ENCODE peak calls at places on chromosomes 11 and 22, in five cellular contexts. One of them, this sample, is unnamed.

GRCh38 chr11:117720061-117720511 is 76.9 kb downstream of the DSCAML1 start:
- DNase-seq in GM20000: no peak
- DNase-seq in coronary artery: no peak
- DNase-seq in A549: no peak
- DNase-seq in cardiac muscle cell: no peak
- DNase-seq in this sample: no peak

GRCh38 chr11:47516155-47516554 is 36.8 kb downstream of the CELF1 start:
- DNase-seq in A549: no peak
- DNase-seq in coronary artery: no peak
- DNase-seq in cardiac muscle cell: no peak
- DNase-seq in GM20000: no peak
- DNase-seq in this sample: no peak

GRCh38 chr22:39089928-39090327 is 7.1 kb upstream of the APOBEC3H start:
- DNase-seq in GM20000: no peak
- DNase-seq in cardiac muscle cell: no peak
- DNase-seq in coronary artery: no peak
- DNase-seq in A549: no peak
- DNase-seq in this sample: no peak

GRCh38 chr22:18076060-18076497 is 1.7 kb upstream of the PEX26 start:
- DNase-seq in GM20000: peak
- DNase-seq in cardiac muscle cell: peak
- DNase-seq in A549: peak
- DNase-seq in coronary artery: no peak
- DNase-seq in this sample: peak

GRCh38 chr11:113096661-113097060 is 135.4 kb downstream of the NCAM1 start:
- DNase-seq in A549: no peak
- DNase-seq in cardiac muscle cell: no peak
- DNase-seq in GM20000: no peak
- DNase-seq in coronary artery: no peak
- DNase-seq in this sample: no peak

GRCh38 chr11:2343502-2343901 is 33.6 kb upstream of the CD81 start:
- DNase-seq in cardiac muscle cell: no peak
- DNase-seq in coronary artery: no peak
- DNase-seq in A549: no peak
- DNase-seq in GM20000: no peak
- DNase-seq in this sample: no peak

GRCh38 chr22:39351689-39352214 is 2.0 kb downstream of the SYNGR1 start:
- DNase-seq in GM20000: no peak
- DNase-seq in A549: no peak
- DNase-seq in coronary artery: no peak
- DNase-seq in cardiac muscle cell: no peak
- DNase-seq in this sample: no peak

GRCh38 chr11:114168691-114169090 is 109.2 kb downstream of the ZBTB16 start:
- DNase-seq in A549: no peak
- DNase-seq in cardiac muscle cell: no peak
- DNase-seq in GM20000: no peak
- DNase-seq in coronary artery: no peak
- DNase-seq in this sample: no peak

GRCh38 chr22:24302591-24302990 is 32.0 kb downstream of the SPECC1L start:
- DNase-seq in cardiac muscle cell: no peak
- DNase-seq in A549: no peak
- DNase-seq in coronary artery: no peak
- DNase-seq in GM20000: no peak
- DNase-seq in this sample: no peak

GRCh38 chr22:20131856-20132685 is 467 bp downstream of the ZDHHC8 start:
- DNase-seq in cardiac muscle cell: no peak
- DNase-seq in A549: no peak
- DNase-seq in coronary artery: peak
- DNase-seq in GM20000: no peak
- DNase-seq in this sample: no peak

GRCh38 chr22:28245579-28246224 is 326.6 kb upstream of the PITPNB start:
- DNase-seq in A549: no peak
- DNase-seq in GM20000: no peak
- DNase-seq in cardiac muscle cell: no peak
- DNase-seq in coronary artery: no peak
- DNase-seq in this sample: no peak

GRCh38 chr11:32229566-32230240 is 138.8 kb downstream of the RCN1 start:
- DNase-seq in GM20000: no peak
- DNase-seq in coronary artery: no peak
- DNase-seq in A549: no peak
- DNase-seq in cardiac muscle cell: no peak
- DNase-seq in this sample: no peak

GRCh38 chr22:44542561-44543222 is 44.7 kb upstream of the RTL6 start:
- DNase-seq in GM20000: no peak
- DNase-seq in A549: no peak
- DNase-seq in cardiac muscle cell: no peak
- DNase-seq in coronary artery: no peak
- DNase-seq in this sample: no peak

GRCh38 chr11:124873980-124874379 is 8.7 kb downstream of the ROBO3 start:
- DNase-seq in A549: no peak
- DNase-seq in coronary artery: peak
- DNase-seq in cardiac muscle cell: no peak
- DNase-seq in GM20000: no peak
- DNase-seq in this sample: no peak

GRCh38 chr11:118774032-118774431 is 16.9 kb downstream of the DDX6 start:
- DNase-seq in cardiac muscle cell: no peak
- DNase-seq in GM20000: no peak
- DNase-seq in A549: no peak
- DNase-seq in coronary artery: no peak
- DNase-seq in this sample: no peak
- TF ChIP-seq CTCF in cardiac muscle cell: no peak
- TF ChIP-seq CTCF in GM20000: no peak
- TF ChIP-seq CTCF in A549: no peak
- TF ChIP-seq CTCF in coronary artery: no peak
- TF ChIP-seq CTCF in this sample: no peak

DNA sequence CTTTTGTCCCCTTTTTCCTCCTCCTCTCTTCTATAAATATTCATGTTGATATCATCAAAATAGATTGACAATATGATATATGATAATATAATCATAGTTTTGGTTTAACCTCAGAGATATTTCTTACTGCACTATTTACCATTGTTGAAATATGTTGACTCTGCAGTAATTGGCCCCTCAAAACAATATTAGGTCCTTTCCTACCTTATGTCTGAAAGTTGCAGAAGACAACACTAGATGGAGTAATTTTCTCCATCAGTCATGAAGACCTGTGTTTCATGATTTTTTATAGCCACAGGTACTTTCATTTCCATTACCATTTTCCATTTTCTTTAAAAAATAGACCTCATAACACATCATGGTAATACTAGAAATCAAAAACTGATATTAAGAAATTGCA is 284.4 kb downstream of the LUZP2 start:
- DNase-seq in GM20000: no peak
- DNase-seq in A549: no peak
- DNase-seq in coronary artery: no peak
- DNase-seq in cardiac muscle cell: peak
- DNase-seq in this sample: no peak
- TF ChIP-seq CTCF in GM20000: no peak
- TF ChIP-seq CTCF in A549: no peak
- TF ChIP-seq CTCF in coronary artery: no peak
- TF ChIP-seq CTCF in cardiac muscle cell: no peak
- TF ChIP-seq CTCF in this sample: no peak

GRCh38 chr11:20609727-20610707 is 10.6 kb downstream of the SLC6A5 start:
- DNase-seq in GM20000: peak
- DNase-seq in A549: peak
- DNase-seq in coronary artery: no peak
- DNase-seq in cardiac muscle cell: peak
- DNase-seq in this sample: peak
- TF ChIP-seq CTCF in GM20000: peak
- TF ChIP-seq CTCF in A549: peak
- TF ChIP-seq CTCF in coronary artery: peak
- TF ChIP-seq CTCF in cardiac muscle cell: peak
- TF ChIP-seq CTCF in this sample: peak

GRCh38 chr11:79956061-79956460 is 515.2 kb upstream of the TENM4 start:
- DNase-seq in cardiac muscle cell: no peak
- DNase-seq in GM20000: no peak
- DNase-seq in coronary artery: no peak
- DNase-seq in A549: no peak
- DNase-seq in this sample: no peak

GRCh38 chr11:79949574-79949973 is 508.7 kb upstream of the TENM4 start:
- DNase-seq in cardiac muscle cell: no peak
- DNase-seq in coronary artery: no peak
- DNase-seq in A549: no peak
- DNase-seq in GM20000: no peak
- DNase-seq in this sample: no peak

GRCh38 chr11:79950741-79951140 is 509.9 kb upstream of the TENM4 start:
- DNase-seq in coronary artery: no peak
- DNase-seq in A549: no peak
- DNase-seq in cardiac muscle cell: no peak
- DNase-seq in GM20000: no peak
- DNase-seq in this sample: no peak

GRCh38 chr11:79953629-79954028 is 512.8 kb upstream of the TENM4 start:
- DNase-seq in GM20000: no peak
- DNase-seq in cardiac muscle cell: no peak
- DNase-seq in coronary artery: no peak
- DNase-seq in A549: no peak
- DNase-seq in this sample: no peak

GRCh38 chr11:79950172-79950571 is 509.3 kb upstream of the TENM4 start:
- DNase-seq in A549: no peak
- DNase-seq in coronary artery: no peak
- DNase-seq in GM20000: no peak
- DNase-seq in cardiac muscle cell: no peak
- DNase-seq in this sample: no peak
- TF ChIP-seq CTCF in A549: no peak
- TF ChIP-seq CTCF in coronary artery: no peak
- TF ChIP-seq CTCF in GM20000: no peak
- TF ChIP-seq CTCF in cardiac muscle cell: no peak
- TF ChIP-seq CTCF in this sample: no peak

GRCh38 chr11:45083544-45084087 is 62.8 kb upstream of the PRDM11 start:
- DNase-seq in cardiac muscle cell: no peak
- DNase-seq in GM20000: no peak
- DNase-seq in coronary artery: no peak
- DNase-seq in A549: peak
- DNase-seq in this sample: peak
- TF ChIP-seq CTCF in cardiac muscle cell: peak
- TF ChIP-seq CTCF in GM20000: no peak
- TF ChIP-seq CTCF in coronary artery: no peak
- TF ChIP-seq CTCF in A549: peak
- TF ChIP-seq CTCF in this sample: no peak

GRCh38 chr22:30809086-30809485 is 114.4 kb downstream of the OSBP2 start:
- DNase-seq in A549: no peak
- DNase-seq in coronary artery: no peak
- DNase-seq in GM20000: no peak
- DNase-seq in cardiac muscle cell: no peak
- DNase-seq in this sample: no peak

GRCh38 chr22:30804626-30805025 is 110.0 kb downstream of the OSBP2 start:
- DNase-seq in coronary artery: no peak
- DNase-seq in A549: no peak
- DNase-seq in GM20000: no peak
- DNase-seq in cardiac muscle cell: no peak
- DNase-seq in this sample: no peak

GRCh38 chr22:30806391-30806861 is 111.8 kb downstream of the OSBP2 start:
- DNase-seq in A549: no peak
- DNase-seq in GM20000: no peak
- DNase-seq in cardiac muscle cell: peak
- DNase-seq in coronary artery: no peak
- DNase-seq in this sample: peak

GRCh38 chr22:30813936-30814335 is 119.3 kb downstream of the OSBP2 start:
- DNase-seq in cardiac muscle cell: no peak
- DNase-seq in GM20000: no peak
- DNase-seq in A549: no peak
- DNase-seq in coronary artery: no peak
- DNase-seq in this sample: no peak

DNA sequence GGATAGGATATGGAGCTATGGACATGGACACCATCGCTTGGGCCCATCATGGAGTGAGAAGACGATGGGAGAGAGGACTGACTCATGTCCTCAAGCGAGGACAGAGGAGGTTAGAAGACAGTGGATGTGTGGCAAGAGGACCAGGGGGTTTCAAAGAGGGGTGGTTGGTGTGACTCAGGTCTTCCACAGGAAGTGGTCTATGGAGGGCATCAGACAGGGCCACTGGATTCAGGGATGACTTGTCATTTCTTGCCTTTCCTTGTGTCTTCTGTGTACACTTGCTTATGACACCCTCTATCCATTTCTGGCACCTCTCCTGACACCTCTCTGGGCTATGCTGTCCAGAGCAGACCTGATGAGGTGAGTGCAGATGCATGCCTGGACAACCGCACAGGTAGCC is 115.4 kb downstream of the OSBP2 start:
- DNase-seq in coronary artery: no peak
- DNase-seq in cardiac muscle cell: no peak
- DNase-seq in GM20000: no peak
- DNase-seq in A549: no peak
- DNase-seq in this sample: no peak
- TF ChIP-seq CTCF in coronary artery: no peak
- TF ChIP-seq CTCF in cardiac muscle cell: no peak
- TF ChIP-seq CTCF in GM20000: no peak
- TF ChIP-seq CTCF in A549: no peak
- TF ChIP-seq CTCF in this sample: no peak

DNA sequence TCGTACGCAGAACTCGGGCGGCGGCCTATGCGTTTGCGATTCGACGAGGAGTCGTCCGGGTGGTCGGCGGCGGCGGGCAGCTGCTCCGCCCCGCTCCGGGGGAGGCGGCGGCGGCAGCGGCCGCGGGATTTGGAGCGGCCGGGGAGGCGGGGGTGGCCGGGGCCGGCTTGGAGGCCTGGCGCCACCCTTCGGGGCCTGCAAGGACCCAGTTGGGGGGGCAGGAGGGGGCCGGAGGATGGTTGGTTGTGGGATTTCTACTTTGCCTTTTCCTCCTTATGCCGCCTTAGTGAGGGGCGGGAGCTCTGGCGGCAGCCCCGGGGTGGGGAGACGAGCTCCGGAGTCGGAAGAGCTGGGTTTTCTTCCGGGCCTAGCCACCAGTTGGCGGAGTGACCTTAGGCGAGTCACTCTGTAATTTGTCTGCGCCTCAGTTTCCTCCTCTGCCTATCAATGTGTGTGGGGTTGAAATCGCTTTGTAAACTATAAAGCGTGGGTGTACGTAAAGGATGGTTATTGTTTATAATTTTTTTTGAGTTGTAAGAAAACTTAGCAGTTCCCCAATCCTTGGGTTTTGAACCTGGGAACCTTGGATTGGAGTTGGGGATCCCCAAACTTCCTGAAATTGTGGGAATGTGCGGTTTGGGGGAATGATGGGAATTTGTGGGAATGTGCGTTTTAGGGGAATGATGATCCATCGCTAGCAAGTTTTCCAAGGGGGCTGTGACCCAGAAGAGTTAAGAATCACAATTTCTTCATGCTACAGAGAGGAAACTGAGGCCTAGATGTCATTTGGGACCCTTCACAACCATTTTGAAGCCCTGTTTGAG is 679 bp downstream of the TUG1 start:
- DNase-seq in A549: peak
- DNase-seq in coronary artery: peak
- DNase-seq in cardiac muscle cell: peak
- DNase-seq in GM20000: peak
- DNase-seq in this sample: peak
- TF ChIP-seq CTCF in A549: peak
- TF ChIP-seq CTCF in coronary artery: no peak
- TF ChIP-seq CTCF in cardiac muscle cell: peak
- TF ChIP-seq CTCF in GM20000: no peak
- TF ChIP-seq CTCF in this sample: no peak

GRCh38 chr11:69918938-69919650 is 99.9 kb upstream of the FGF3 start:
- DNase-seq in coronary artery: peak
- DNase-seq in GM20000: peak
- DNase-seq in A549: peak
- DNase-seq in cardiac muscle cell: peak
- DNase-seq in this sample: peak
- TF ChIP-seq CTCF in coronary artery: peak
- TF ChIP-seq CTCF in GM20000: peak
- TF ChIP-seq CTCF in A549: peak
- TF ChIP-seq CTCF in cardiac muscle cell: peak
- TF ChIP-seq CTCF in this sample: peak